ENCODE peak calls at places on chromosomes 5 and 9, in ten cellular contexts. R is mesendoderm; K is HS-5; Y is Calu3; M is heart left ventricle; U is stimulated activated CD8-positive, alpha-beta memory T cell treated with anti-CD3 and anti-CD28 coated beads, Interleukin-2, amount 100 ng/mL, for 48 hours; G is nucleus accumbens; C is naive thymus-derived CD8-positive, alpha-beta T cell; Z is activated effector memory CD4-positive, alpha-beta T cell treated with Interleukin-2 at 50 U/mL for 16 hours; Q is activated CD8-positive, alpha-beta memory T cell treated with anti-CD3 and anti-CD28 coated beads for 48 hours. T is an unnamed sample.

GRCh38 chr5:113050606-113051391 is 74.2 kb downstream of the DCP2 start:
- DNase-seq in R (no peak), K (peak), Y (no peak), M (no peak), U (peak), G (no peak), C (no peak), Z (peak), Q (no peak), T (no peak)

GRCh38 chr5:170491479-170491878 is 12.3 kb upstream of the KCNIP1 start:
- DNase-seq in R (no peak), K (peak), Y (peak), M (no peak), U (no peak), G (no peak), C (no peak), Z (no peak), Q (no peak), T (no peak)

GRCh38 chr5:93460286-93460685 is 120.7 kb downstream of the NR2F1-AS1 start:
- DNase-seq in R (no peak), K (no peak), Y (no peak), M (no peak), U (no peak), G (no peak), C (no peak), Z (no peak), Q (no peak), T (no peak)

GRCh38 chr9:115015018-115015635 is 84.7 kb upstream of the TNFSF8 start:
- DNase-seq in R (peak), K (no peak), Y (peak), M (no peak), U (no peak), G (no peak), C (no peak), Z (no peak), Q (no peak), T (no peak)

GRCh38 chr5:154071799-154072781 is 33.3 kb downstream of the MFAP3 start:
- DNase-seq in R (peak), K (peak), Y (peak), M (peak), U (peak), G (peak), C (peak), Z (peak), Q (peak), T (peak)

GRCh38 chr9:133729646-133730281 is 8.4 kb downstream of the SARDH start:
- DNase-seq in R (no peak), K (no peak), Y (no peak), M (peak), U (no peak), G (no peak), C (no peak), Z (no peak), Q (no peak), T (no peak)

GRCh38 chr5:9194509-9194908 is 351.4 kb downstream of the SEMA5A start:
- DNase-seq in R (no peak), K (peak), Y (no peak), M (no peak), U (no peak), G (no peak), C (no peak), Z (no peak), Q (no peak), T (no peak)

GRCh38 chr9:106958955-106959657 is 96.1 kb downstream of the ZNF462 start:
- DNase-seq in R (no peak), K (no peak), Y (no peak), M (no peak), U (no peak), G (no peak), C (no peak), Z (no peak), Q (no peak), T (no peak)

GRCh38 chr9:36637491-36638270 is 65.0 kb downstream of the MELK start:
- DNase-seq in R (no peak), K (no peak), Y (no peak), M (no peak), U (no peak), G (no peak), C (no peak), Z (no peak), Q (no peak), T (no peak)

GRCh38 chr5:66122379-66123034 is 21.6 kb upstream of the SREK1 start:
- DNase-seq in R (no peak), K (peak), Y (no peak), M (no peak), U (no peak), G (no peak), C (no peak), Z (no peak), Q (no peak), T (no peak)

GRCh38 chr5:22892441-22892840 is 39.3 kb upstream of the CDH12 start:
- DNase-seq in R (no peak), K (no peak), Y (no peak), M (no peak), U (no peak), G (no peak), C (no peak), Z (no peak), Q (no peak), T (no peak)

GRCh38 chr5:3320317-3320865 is 275.2 kb upstream of the IRX1 start:
- DNase-seq in R (no peak), K (no peak), Y (no peak), M (no peak), U (no peak), G (no peak), C (no peak), Z (no peak), Q (no peak), T (no peak)

GRCh38 chr9:624935-625505 is 216.5 kb upstream of the DMRT1 start:
- DNase-seq in R (no peak), K (no peak), Y (no peak), M (no peak), U (no peak), G (no peak), C (no peak), Z (no peak), Q (no peak), T (no peak)

GRCh38 chr5:102036927-102037326 is 259.2 kb downstream of the SLCO4C1 start:
- DNase-seq in R (no peak), K (no peak), Y (no peak), M (no peak), U (no peak), G (no peak), C (no peak), Z (no peak), Q (no peak), T (no peak)

GRCh38 chr9:34400275-34400674 is 23.6 kb upstream of the MYORG start:
- DNase-seq in R (no peak), K (no peak), Y (no peak), M (no peak), U (no peak), G (no peak), C (no peak), Z (no peak), Q (no peak), T (no peak)

GRCh38 chr9:32558408-32558914 is 6.1 kb upstream of the TOPORS start:
- DNase-seq in R (no peak), K (no peak), Y (no peak), M (no peak), U (no peak), G (no peak), C (no peak), Z (no peak), Q (no peak), T (no peak)

GRCh38 chr9:35940474-35941467 is 17.2 kb downstream of the OR2S2 start:
- DNase-seq in R (no peak), K (no peak), Y (no peak), M (no peak), U (no peak), G (no peak), C (peak), Z (peak), Q (no peak), T (no peak)

GRCh38 chr5:32008746-32009145 is 165.4 kb downstream of the GOLPH3 start:
- DNase-seq in R (no peak), K (no peak), Y (no peak), M (no peak), U (no peak), G (no peak), C (no peak), Z (no peak), Q (no peak), T (no peak)

GRCh38 chr5:180331647-180331950 is 21.5 kb downstream of the GFPT2 start:
- DNase-seq in R (peak), K (no peak), Y (no peak), M (peak), U (no peak), G (no peak), C (no peak), Z (no peak), Q (no peak), T (no peak)

GRCh38 chr9:76537150-76537646 is 78.2 kb downstream of the GCNT1 start:
- DNase-seq in R (no peak), K (no peak), Y (no peak), M (peak), U (no peak), G (peak), C (no peak), Z (no peak), Q (no peak), T (no peak)

GRCh38 chr5:150519560-150519945 is 11.6 kb downstream of the NDST1 start:
- DNase-seq in R (no peak), K (no peak), Y (no peak), M (peak), U (no peak), G (no peak), C (no peak), Z (no peak), Q (no peak), T (no peak)

GRCh38 chr5:35753500-35753899 is 103.2 kb upstream of the IL7R start:
- DNase-seq in R (peak), K (no peak), Y (no peak), M (no peak), U (no peak), G (no peak), C (no peak), Z (no peak), Q (no peak), T (no peak)

GRCh38 chr9:117400131-117400530 is 14.7 kb downstream of the ASTN2 start:
- DNase-seq in R (peak), K (no peak), Y (no peak), M (no peak), U (no peak), G (no peak), C (no peak), Z (no peak), Q (no peak), T (no peak)

T was measured in effector CD8-positive, alpha-beta T cell.